ENCODE peak calls at places on chromosomes 16 and 17, in seven cellular contexts. B is AG04449, C is RWPE1, K is Caco-2, R is HFFc6, A is dorsolateral prefrontal cortex, D is cardiac fibroblast. N is an unnamed sample.

GRCh38 chr16:20939599-20939998 is 39.0 kb downstream of the LYRM1 start:
- DNase-seq in R (no peak), C (no peak), K (no peak), D (no peak), B (no peak), A (no peak), N (no peak)

GRCh38 chr17:32671891-32672290 is 185.1 kb downstream of the CDK5R1 start:
- DNase-seq in K (no peak), C (no peak), R (no peak), D (peak; percentile 11), A (no peak), B (no peak), N (no peak)

GRCh38 chr17:59154721-59155438 is at the start of gene SKA2:
- DNase-seq in B (no peak), D (no peak), R (no peak), A (peak; percentile 98), K (peak; percentile 100), C (peak; percentile 93), N (peak; percentile 98)

GRCh38 chr17:8123695-8124349 is at the start of gene HES7:
- DNase-seq in D (no peak), A (no peak), K (no peak), C (peak; percentile 55), B (no peak), R (no peak), N (no peak)

GRCh38 chr17:6254036-6254435 is 180.9 kb downstream of the AIPL1 start:
- DNase-seq in A (no peak), C (peak; percentile 29), D (no peak), R (no peak), B (no peak), K (no peak), N (no peak)

GRCh38 chr17:1918346-1919021 is 88.7 kb downstream of the RPA1 start:
- DNase-seq in B (no peak), A (no peak), C (no peak), K (no peak), R (no peak), D (no peak), N (no peak)

GRCh38 chr17:78358538-78359215 is 1.2 kb downstream of the SOCS3 start:
- DNase-seq in B (no peak), K (no peak), C (no peak), A (no peak), D (peak; percentile 59), R (peak; percentile 27), N (no peak)

GRCh38 chr16:64841071-64841470 is 280.8 kb downstream of the CDH11 start:
- DNase-seq in R (no peak), B (no peak), K (no peak), C (no peak), A (no peak), D (peak; percentile 26), N (no peak)

GRCh38 chr16:1460602-1461138 is 14.2 kb downstream of the CLCN7 start:
- DNase-seq in C (no peak), R (no peak), D (no peak), A (no peak), B (no peak), K (no peak), N (no peak)

GRCh38 chr16:65426484-65426883 is 304.6 kb upstream of the CDH11 start:
- DNase-seq in K (no peak), C (no peak), D (no peak), A (no peak), B (no peak), R (no peak), N (no peak)

GRCh38 chr16:11315499-11315898 is 29.8 kb upstream of the RMI2 start:
- DNase-seq in B (no peak), C (no peak), A (no peak), D (peak; percentile 48), K (peak; percentile 70), R (peak; percentile 28), N (no peak)

GRCh38 chr16:10765772-10766171 is 22.1 kb downstream of the NUBP1 start:
- DNase-seq in K (no peak), B (no peak), D (no peak), A (no peak), C (no peak), R (no peak), N (no peak)

GRCh38 chr17:29291163-29291752 is 2.7 kb downstream of the NUFIP2 start:
- DNase-seq in R (peak; percentile 68), A (no peak), B (peak; percentile 17), D (peak; percentile 86), C (peak; percentile 29), K (no peak), N (no peak)

GRCh38 chr17:67019809-67020208 is 24.5 kb upstream of the CACNG1 start:
- DNase-seq in K (no peak), A (no peak), B (no peak), C (no peak), R (no peak), D (no peak), N (no peak)

GRCh38 chr17:77995146-77995852 is 36.8 kb downstream of the TNRC6C start:
- DNase-seq in A (no peak), C (no peak), D (no peak), K (no peak), R (no peak), B (no peak), N (no peak)

GRCh38 chr16:3610698-3611144 is 685 bp downstream of the SLX4 start:
- DNase-seq in B (no peak), D (peak; percentile 19), R (peak; percentile 2), K (no peak), A (no peak), C (no peak), N (no peak)

GRCh38 chr17:7225711-7226331 is 6.1 kb downstream of the ACADVL start:
- DNase-seq in B (no peak), R (no peak), D (no peak), A (no peak), K (no peak), C (no peak), N (no peak)

GRCh38 chr16:69909043-69909442 is 42.1 kb upstream of the CLEC18A start:
- DNase-seq in R (no peak), C (no peak), B (no peak), D (no peak), K (no peak), A (no peak), N (no peak)

GRCh38 chr16:74291577-74292208 is 4.9 kb upstream of the PSMD7 start:
- DNase-seq in R (peak; percentile 6), K (no peak), B (no peak), A (no peak), D (peak; percentile 9), C (peak; percentile 96), N (no peak)

GRCh38 chr17:35577826-35578194 is 561 bp downstream of the PEX12 start:
- DNase-seq in K (no peak), D (peak; percentile 29), C (no peak), R (peak; percentile 16), A (no peak), B (no peak), N (no peak)

GRCh38 chr16:79599256-79599836 is 1.2 kb downstream of the MAF start:
- DNase-seq in B (no peak), C (no peak), A (no peak), R (no peak), D (peak; percentile 36), K (no peak), N (peak; percentile 30)

GRCh38 chr17:31216053-31216751 is 80.8 kb downstream of the OMG start:
- DNase-seq in A (no peak), D (peak; percentile 84), B (peak; percentile 74), C (peak; percentile 16), K (no peak), R (peak; percentile 94), N (no peak)

GRCh38 chr16:7137560-7138330 is 194.9 kb upstream of the RBFOX1 start:
- DNase-seq in A (no peak), B (no peak), R (peak; percentile 3), K (peak; percentile 37), D (peak; percentile 38), C (peak; percentile 2), N (no peak)

DNA sequence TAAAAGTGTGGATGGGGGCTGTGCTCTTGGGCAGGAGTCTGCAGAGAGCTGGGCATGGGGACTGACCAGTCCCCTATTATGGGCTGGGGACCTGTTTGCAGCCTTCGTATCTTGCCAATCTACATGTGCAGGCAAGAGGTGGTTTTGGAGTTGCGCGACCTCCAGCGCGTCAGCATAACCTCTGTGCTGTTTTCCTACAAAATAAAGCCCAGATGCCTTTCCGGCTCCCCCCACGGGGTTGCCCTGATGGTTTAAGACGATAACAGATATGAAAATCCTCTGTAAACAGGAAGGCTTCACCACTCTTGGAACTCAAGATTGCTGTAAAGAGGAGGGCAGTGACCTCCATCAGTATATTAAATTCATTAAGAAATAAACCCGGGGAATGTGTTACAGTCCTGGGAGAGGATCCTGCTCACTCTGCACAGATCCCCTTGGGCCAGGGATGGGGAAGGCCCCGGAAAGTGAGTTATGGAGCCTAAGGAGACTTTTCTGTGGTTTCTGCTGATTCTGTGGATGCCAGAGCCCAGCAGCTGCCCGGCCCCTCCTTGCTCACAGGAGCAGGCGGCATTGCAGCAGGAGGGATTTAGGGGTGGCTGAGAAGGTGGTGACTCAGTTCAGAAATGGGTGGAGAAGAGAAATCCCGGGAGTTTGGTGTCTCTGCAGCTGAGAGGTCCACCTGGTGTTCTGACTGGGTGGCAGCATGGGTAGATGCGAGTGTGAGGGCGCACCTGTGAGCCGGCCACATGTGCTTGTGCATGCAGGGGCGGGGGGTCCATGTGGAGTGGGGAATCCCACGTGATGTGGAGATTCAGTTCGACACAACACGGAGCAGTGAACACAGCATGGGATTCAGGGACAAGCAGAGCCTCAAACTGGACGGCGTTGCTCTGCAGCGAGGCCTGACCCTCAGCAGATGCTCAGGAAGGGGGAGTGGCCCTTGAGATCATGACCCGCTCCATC is 16.2 kb upstream of the SPPL2C start:
- DNase-seq in K (no peak), C (peak; percentile 44), B (no peak), R (peak; percentile 45), A (peak; percentile 45), D (no peak), N (no peak)
- TF ChIP-seq CTCF in K (peak; percentile 20), C (no peak), B (no peak), R (peak; percentile 27), A (no peak), D (no peak), N (no peak)

GRCh38 chr17:47935961-47936360 is 5.4 kb upstream of the PNPO start:
- DNase-seq in C (peak; percentile 89), D (peak; percentile 82), K (no peak), B (peak; percentile 21), R (peak; percentile 78), A (no peak), N (no peak)
- TF ChIP-seq CTCF in C (no peak), D (no peak), K (no peak), B (no peak), R (no peak), A (no peak), N (no peak)

DNA sequence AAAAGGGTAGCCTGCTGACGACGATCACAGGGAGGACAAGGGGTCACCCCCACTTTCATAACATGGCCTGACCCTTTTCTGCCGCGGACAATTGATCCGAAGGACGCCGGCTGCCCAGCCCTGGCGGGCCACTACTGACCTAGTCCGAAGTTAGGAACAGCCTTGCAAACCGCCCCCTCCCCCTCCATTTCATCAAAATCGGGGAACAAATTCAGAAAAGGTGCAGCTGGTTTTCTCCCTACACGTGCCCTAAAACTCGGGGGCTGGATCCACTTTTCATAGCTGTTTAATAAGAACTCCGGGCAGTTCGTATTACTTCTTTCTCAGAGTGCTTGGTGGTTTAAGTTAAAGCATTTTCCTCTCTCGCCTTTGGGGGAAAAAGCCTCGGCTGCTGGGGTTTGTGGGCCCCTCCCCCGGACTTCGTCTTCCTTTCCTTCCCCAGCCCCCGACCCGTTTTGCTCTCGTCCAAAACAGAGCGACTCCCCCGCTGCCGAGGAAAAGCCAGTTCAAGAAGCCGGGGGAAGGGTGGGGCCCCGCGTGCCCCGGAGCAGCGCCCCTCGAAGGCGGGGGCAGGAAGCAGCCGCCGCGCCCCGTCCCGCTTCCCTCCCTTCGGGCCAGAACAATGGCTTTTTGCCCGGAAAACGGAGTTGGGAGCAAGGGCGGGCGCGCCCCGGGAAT is 643 bp upstream of the CBX2 start:
- DNase-seq in A (no peak), D (peak; percentile 54), B (no peak), C (peak; percentile 52), R (peak; percentile 19), K (peak; percentile 81), N (peak; percentile 58)
- TF ChIP-seq CTCF in A (no peak), D (peak; percentile 4), B (peak; percentile 34), C (peak; percentile 63), R (peak; percentile 51), K (peak; percentile 62), N (peak; percentile 59)

GRCh38 chr16:85759631-85760419 is 8.9 kb upstream of the C16orf74 start:
- DNase-seq in B (no peak), D (peak; percentile 12), C (no peak), A (no peak), K (no peak), R (no peak), N (no peak)
- TF ChIP-seq CTCF in B (peak; percentile 42), D (peak; percentile 60), C (peak; percentile 43), A (no peak), K (peak; percentile 77), R (peak; percentile 70), N (peak; percentile 19)